ENCODE peak calls at places on chromosomes 1 and 21, in seven cellular contexts. E is RWPE1; T is stimulated activated CD4-positive, alpha-beta T cell treated with anti-CD3 and anti-CD28 coated beads, Interleukin-15, amount 100 ng/mL, for 24 hours; H is NCI-H510A; I is HT-29; W is AG04450; D is stimulated activated effector memory CD8-positive, alpha-beta T cell treated with anti-CD3 and anti-CD28 coated beads, Interleukin-12 subunit alpha, Interleukin-12 subunit beta, amount 100 ng/mL, for 72 hours. L is an unnamed sample.

GRCh38 chr21:43770066-43770655 is 5.9 kb downstream of the CSTB start:
- DNase-seq in E (no peak), H (no peak), T (no peak), D (no peak), I (no peak), W (no peak), L (no peak)

GRCh38 chr1:87915771-87916170 is 587.1 kb downstream of the LMO4 start:
- DNase-seq in T (no peak), I (no peak), D (no peak), H (no peak), W (no peak), E (no peak), L (no peak)

GRCh38 chr1:171403396-171403795 is 81.9 kb upstream of the PRRC2C start:
- DNase-seq in E (no peak), W (no peak), T (no peak), I (no peak), D (no peak), H (no peak), L (no peak)

GRCh38 chr1:234490789-234491479 is 12.0 kb upstream of the TARBP1 start:
- DNase-seq in H (no peak), T (no peak), W (no peak), I (no peak), D (no peak), E (no peak), L (no peak)

GRCh38 chr1:211646566-211646965 is 28.9 kb downstream of the NEK2 start:
- DNase-seq in D (no peak), E (no peak), T (no peak), H (no peak), W (no peak), I (no peak), L (no peak)

GRCh38 chr21:37455504-37455911 is 88.9 kb downstream of the DYRK1A start:
- DNase-seq in T (peak), D (no peak), I (no peak), E (no peak), H (no peak), W (no peak), L (no peak)

GRCh38 chr1:6962956-6963915 is 178.0 kb downstream of the CAMTA1 start:
- DNase-seq in H (no peak), W (no peak), T (peak), I (peak), D (peak), E (peak), L (no peak)

GRCh38 chr1:155081472-155082300 is 3.0 kb downstream of the EFNA3 start:
- DNase-seq in W (no peak), D (no peak), E (no peak), I (no peak), T (peak), H (no peak), L (no peak)

GRCh38 chr1:193747579-193747978 is 561.2 kb upstream of the B3GALT2 start:
- DNase-seq in E (no peak), W (no peak), H (no peak), T (no peak), D (no peak), I (no peak), L (no peak)

GRCh38 chr1:14071581-14071980 is 371.6 kb downstream of the PRDM2 start:
- DNase-seq in I (no peak), T (no peak), D (no peak), W (no peak), H (no peak), E (no peak), L (no peak)

GRCh38 chr1:13593511-13594131 is 10.0 kb downstream of the PDPN start:
- DNase-seq in E (no peak), D (no peak), I (no peak), H (no peak), W (no peak), T (no peak), L (no peak)

L was measured in upper lobe of left lung.